ENCODE peak calls at places on chromosomes 6 and 20, in seven cellular contexts. One of them, this sample, is unnamed.

GRCh38 chr6:11207199-11207968 is 25.1 kb downstream of the NEDD9 start:
- DNase-seq in PC-3: peak; percentile 98
- DNase-seq in Calu3: peak; percentile 79
- DNase-seq in endodermal cell: peak; percentile 29
- DNase-seq in CD4-positive, alpha-beta T cell: no peak
- DNase-seq in astrocyte of the spinal cord: peak; percentile 99
- DNase-seq in upper lobe of left lung: no peak
- DNase-seq in this sample: no peak

GRCh38 chr20:21183722-21184121 is 57.8 kb downstream of the KIZ start:
- DNase-seq in PC-3: peak; percentile 73
- DNase-seq in Calu3: no peak
- DNase-seq in endodermal cell: no peak
- DNase-seq in CD4-positive, alpha-beta T cell: no peak
- DNase-seq in astrocyte of the spinal cord: no peak
- DNase-seq in upper lobe of left lung: no peak
- DNase-seq in this sample: no peak

GRCh38 chr20:3808141-3808479 is 12.0 kb downstream of the CDC25B start:
- DNase-seq in PC-3: peak; percentile 98
- DNase-seq in Calu3: peak; percentile 66
- DNase-seq in endodermal cell: no peak
- DNase-seq in CD4-positive, alpha-beta T cell: no peak
- DNase-seq in astrocyte of the spinal cord: peak; percentile 93
- DNase-seq in upper lobe of left lung: peak; percentile 44
- DNase-seq in this sample: no peak

GRCh38 chr20:47540443-47541354 is 39.0 kb downstream of the NCOA3 start:
- DNase-seq in PC-3: peak; percentile 59
- DNase-seq in Calu3: peak; percentile 19
- DNase-seq in endodermal cell: no peak
- DNase-seq in CD4-positive, alpha-beta T cell: no peak
- DNase-seq in astrocyte of the spinal cord: no peak
- DNase-seq in upper lobe of left lung: no peak
- DNase-seq in this sample: peak; percentile 41

GRCh38 chr6:90401933-90402830 is 105.5 kb upstream of the BACH2 start:
- DNase-seq in PC-3: no peak
- DNase-seq in Calu3: no peak
- DNase-seq in endodermal cell: no peak
- DNase-seq in CD4-positive, alpha-beta T cell: no peak
- DNase-seq in astrocyte of the spinal cord: no peak
- DNase-seq in upper lobe of left lung: no peak
- DNase-seq in this sample: peak; percentile 74

GRCh38 chr6:134446228-134446848 is 128.4 kb upstream of the SGK1 start:
- DNase-seq in PC-3: no peak
- DNase-seq in Calu3: no peak
- DNase-seq in endodermal cell: no peak
- DNase-seq in CD4-positive, alpha-beta T cell: no peak
- DNase-seq in astrocyte of the spinal cord: peak; percentile 21
- DNase-seq in upper lobe of left lung: no peak
- DNase-seq in this sample: no peak

GRCh38 chr6:130853555-130854183 is 26.5 kb downstream of the SMLR1 start:
- DNase-seq in PC-3: no peak
- DNase-seq in Calu3: no peak
- DNase-seq in endodermal cell: no peak
- DNase-seq in CD4-positive, alpha-beta T cell: no peak
- DNase-seq in astrocyte of the spinal cord: peak; percentile 45
- DNase-seq in upper lobe of left lung: no peak
- DNase-seq in this sample: no peak

GRCh38 chr6:105609375-105609991 is 206.6 kb upstream of the PREP start:
- DNase-seq in PC-3: peak; percentile 71
- DNase-seq in Calu3: no peak
- DNase-seq in endodermal cell: no peak
- DNase-seq in CD4-positive, alpha-beta T cell: no peak
- DNase-seq in astrocyte of the spinal cord: peak; percentile 84
- DNase-seq in upper lobe of left lung: no peak
- DNase-seq in this sample: no peak

GRCh38 chr6:140988780-140989179 is 1143.9 kb upstream of the GJE1 start:
- DNase-seq in PC-3: peak; percentile 45
- DNase-seq in Calu3: no peak
- DNase-seq in endodermal cell: no peak
- DNase-seq in CD4-positive, alpha-beta T cell: no peak
- DNase-seq in astrocyte of the spinal cord: no peak
- DNase-seq in upper lobe of left lung: no peak
- DNase-seq in this sample: no peak

GRCh38 chr6:42224222-42225042 is 6.8 kb upstream of the MRPS10 start:
- DNase-seq in PC-3: peak; percentile 99
- DNase-seq in Calu3: peak; percentile 40
- DNase-seq in endodermal cell: no peak
- DNase-seq in CD4-positive, alpha-beta T cell: no peak
- DNase-seq in astrocyte of the spinal cord: peak; percentile 91
- DNase-seq in upper lobe of left lung: no peak
- DNase-seq in this sample: peak; percentile 14

GRCh38 chr6:107082045-107082444 is 33.3 kb downstream of the BEND3 start:
- DNase-seq in PC-3: no peak
- DNase-seq in Calu3: no peak
- DNase-seq in endodermal cell: peak; percentile 59
- DNase-seq in CD4-positive, alpha-beta T cell: no peak
- DNase-seq in astrocyte of the spinal cord: no peak
- DNase-seq in upper lobe of left lung: no peak
- DNase-seq in this sample: no peak

GRCh38 chr6:107077710-107078109 is 37.6 kb downstream of the BEND3 start:
- DNase-seq in PC-3: no peak
- DNase-seq in Calu3: no peak
- DNase-seq in endodermal cell: no peak
- DNase-seq in CD4-positive, alpha-beta T cell: no peak
- DNase-seq in astrocyte of the spinal cord: no peak
- DNase-seq in upper lobe of left lung: no peak
- DNase-seq in this sample: no peak

GRCh38 chr6:107083047-107083768 is 32.1 kb downstream of the BEND3 start:
- DNase-seq in PC-3: no peak
- DNase-seq in Calu3: no peak
- DNase-seq in endodermal cell: peak; percentile 20
- DNase-seq in CD4-positive, alpha-beta T cell: no peak
- DNase-seq in astrocyte of the spinal cord: no peak
- DNase-seq in upper lobe of left lung: no peak
- DNase-seq in this sample: no peak

GRCh38 chr6:107079429-107079828 is 35.9 kb downstream of the BEND3 start:
- DNase-seq in PC-3: no peak
- DNase-seq in Calu3: no peak
- DNase-seq in endodermal cell: peak; percentile 78
- DNase-seq in CD4-positive, alpha-beta T cell: no peak
- DNase-seq in astrocyte of the spinal cord: no peak
- DNase-seq in upper lobe of left lung: no peak
- DNase-seq in this sample: no peak

DNA sequence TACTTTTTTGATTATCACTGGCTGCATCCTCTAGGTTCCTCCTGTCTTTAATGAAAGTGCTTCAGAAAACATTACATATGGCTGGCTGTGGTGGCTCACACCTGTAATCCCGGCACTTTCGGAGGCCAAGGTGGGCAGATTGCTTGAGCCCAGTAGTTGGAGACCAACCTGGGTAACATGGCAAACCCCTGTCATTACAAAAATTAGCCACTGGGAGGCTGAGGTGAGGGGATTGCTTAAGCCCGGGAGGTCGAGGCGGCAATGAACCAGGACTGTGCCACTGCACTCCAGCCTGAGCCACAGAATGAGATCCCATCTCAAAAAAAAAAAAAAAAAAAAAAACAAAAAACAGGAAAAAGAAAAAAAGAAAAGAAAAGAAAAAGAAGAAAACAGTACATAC is 35.3 kb downstream of the BEND3 start:
- DNase-seq in PC-3: peak; percentile 5
- DNase-seq in Calu3: peak; percentile 12
- DNase-seq in endodermal cell: peak; percentile 78
- DNase-seq in CD4-positive, alpha-beta T cell: no peak
- DNase-seq in astrocyte of the spinal cord: no peak
- DNase-seq in upper lobe of left lung: no peak
- DNase-seq in this sample: no peak
- TF ChIP-seq CTCF in PC-3: no peak
- TF ChIP-seq CTCF in Calu3: no peak
- TF ChIP-seq CTCF in endodermal cell: peak; percentile 68
- TF ChIP-seq CTCF in CD4-positive, alpha-beta T cell: no peak
- TF ChIP-seq CTCF in astrocyte of the spinal cord: peak; percentile 31
- TF ChIP-seq CTCF in upper lobe of left lung: no peak
- TF ChIP-seq CTCF in this sample: peak; percentile 30

DNA sequence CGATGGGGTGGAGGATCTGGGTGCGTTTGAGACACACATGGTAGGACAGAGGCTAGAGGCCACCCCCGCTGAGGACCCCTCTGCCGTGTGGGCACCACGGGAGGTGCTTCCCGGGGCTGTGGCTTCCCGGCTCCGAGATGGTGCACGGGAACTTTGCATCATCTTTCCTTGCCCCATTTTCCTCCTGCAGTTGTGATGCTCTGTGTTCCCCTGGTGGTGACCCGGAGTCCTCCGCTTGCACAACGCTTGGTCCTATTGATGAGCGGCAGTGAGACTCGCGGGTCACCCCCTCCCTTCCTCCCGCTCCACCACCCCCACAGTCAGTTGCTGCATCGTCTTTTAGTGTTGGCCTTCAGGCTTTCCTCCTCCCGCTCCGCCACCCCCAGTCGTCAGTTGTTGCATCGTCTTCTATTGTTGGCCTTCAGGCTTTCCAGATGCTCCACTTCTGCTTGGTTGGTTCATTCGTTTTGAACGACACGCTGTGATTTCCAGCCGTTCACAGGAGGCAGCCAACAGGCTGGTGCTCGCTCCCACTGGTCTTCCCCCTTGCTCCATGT is 37.3 kb downstream of the PYGB start:
- DNase-seq in PC-3: no peak
- DNase-seq in Calu3: no peak
- DNase-seq in endodermal cell: peak; percentile 71
- DNase-seq in CD4-positive, alpha-beta T cell: no peak
- DNase-seq in astrocyte of the spinal cord: no peak
- DNase-seq in upper lobe of left lung: no peak
- DNase-seq in this sample: no peak
- TF ChIP-seq CTCF in PC-3: peak; percentile 25
- TF ChIP-seq CTCF in Calu3: no peak
- TF ChIP-seq CTCF in endodermal cell: peak; percentile 55
- TF ChIP-seq CTCF in CD4-positive, alpha-beta T cell: no peak
- TF ChIP-seq CTCF in astrocyte of the spinal cord: peak; percentile 2
- TF ChIP-seq CTCF in upper lobe of left lung: no peak
- TF ChIP-seq CTCF in this sample: no peak

GRCh38 chr20:6819599-6819998 is 52.1 kb downstream of the BMP2 start:
- DNase-seq in PC-3: peak; percentile 59
- DNase-seq in Calu3: peak; percentile 32
- DNase-seq in endodermal cell: no peak
- DNase-seq in CD4-positive, alpha-beta T cell: no peak
- DNase-seq in astrocyte of the spinal cord: no peak
- DNase-seq in upper lobe of left lung: no peak
- DNase-seq in this sample: no peak
- TF ChIP-seq CTCF in PC-3: peak; percentile 67
- TF ChIP-seq CTCF in Calu3: no peak
- TF ChIP-seq CTCF in endodermal cell: peak; percentile 56
- TF ChIP-seq CTCF in CD4-positive, alpha-beta T cell: no peak
- TF ChIP-seq CTCF in astrocyte of the spinal cord: peak; percentile 5
- TF ChIP-seq CTCF in upper lobe of left lung: no peak
- TF ChIP-seq CTCF in this sample: no peak

GRCh38 chr6:77650098-77650663 is 2.7 kb upstream of the MEI4 start:
- DNase-seq in PC-3: no peak
- DNase-seq in Calu3: peak; percentile 64
- DNase-seq in endodermal cell: peak; percentile 96
- DNase-seq in CD4-positive, alpha-beta T cell: no peak
- DNase-seq in astrocyte of the spinal cord: peak; percentile 15
- DNase-seq in upper lobe of left lung: peak; percentile 80
- DNase-seq in this sample: peak; percentile 28
- TF ChIP-seq CTCF in PC-3: no peak
- TF ChIP-seq CTCF in Calu3: peak; percentile 18
- TF ChIP-seq CTCF in endodermal cell: peak; percentile 74
- TF ChIP-seq CTCF in CD4-positive, alpha-beta T cell: no peak
- TF ChIP-seq CTCF in astrocyte of the spinal cord: peak; percentile 26
- TF ChIP-seq CTCF in upper lobe of left lung: no peak
- TF ChIP-seq CTCF in this sample: peak; percentile 9

GRCh38 chr6:28429781-28430180 is 13.5 kb downstream of the ZSCAN23 start:
- DNase-seq in PC-3: no peak
- DNase-seq in Calu3: no peak
- DNase-seq in endodermal cell: no peak
- DNase-seq in CD4-positive, alpha-beta T cell: no peak
- DNase-seq in astrocyte of the spinal cord: no peak
- DNase-seq in upper lobe of left lung: no peak
- DNase-seq in this sample: no peak

GRCh38 chr6:28423546-28423945 is 19.7 kb downstream of the ZSCAN23 start:
- DNase-seq in PC-3: no peak
- DNase-seq in Calu3: no peak
- DNase-seq in endodermal cell: no peak
- DNase-seq in CD4-positive, alpha-beta T cell: no peak
- DNase-seq in astrocyte of the spinal cord: no peak
- DNase-seq in upper lobe of left lung: no peak
- DNase-seq in this sample: no peak

GRCh38 chr6:28424163-28424562 is 19.1 kb downstream of the ZSCAN23 start:
- DNase-seq in PC-3: peak; percentile 39
- DNase-seq in Calu3: no peak
- DNase-seq in endodermal cell: no peak
- DNase-seq in CD4-positive, alpha-beta T cell: no peak
- DNase-seq in astrocyte of the spinal cord: no peak
- DNase-seq in upper lobe of left lung: no peak
- DNase-seq in this sample: no peak

GRCh38 chr6:28425942-28426541 is 17.2 kb downstream of the ZSCAN23 start:
- DNase-seq in PC-3: no peak
- DNase-seq in Calu3: no peak
- DNase-seq in endodermal cell: no peak
- DNase-seq in CD4-positive, alpha-beta T cell: no peak
- DNase-seq in astrocyte of the spinal cord: no peak
- DNase-seq in upper lobe of left lung: no peak
- DNase-seq in this sample: no peak
- TF ChIP-seq CTCF in PC-3: no peak
- TF ChIP-seq CTCF in Calu3: no peak
- TF ChIP-seq CTCF in endodermal cell: no peak
- TF ChIP-seq CTCF in CD4-positive, alpha-beta T cell: no peak
- TF ChIP-seq CTCF in astrocyte of the spinal cord: no peak
- TF ChIP-seq CTCF in upper lobe of left lung: no peak
- TF ChIP-seq CTCF in this sample: no peak

GRCh38 chr6:149147939-149148718 is 169.4 kb upstream of the TAB2 start:
- DNase-seq in PC-3: no peak
- DNase-seq in Calu3: no peak
- DNase-seq in endodermal cell: no peak
- DNase-seq in CD4-positive, alpha-beta T cell: no peak
- DNase-seq in astrocyte of the spinal cord: no peak
- DNase-seq in upper lobe of left lung: no peak
- DNase-seq in this sample: no peak
- TF ChIP-seq CTCF in PC-3: no peak
- TF ChIP-seq CTCF in Calu3: no peak
- TF ChIP-seq CTCF in endodermal cell: no peak
- TF ChIP-seq CTCF in CD4-positive, alpha-beta T cell: no peak
- TF ChIP-seq CTCF in astrocyte of the spinal cord: no peak
- TF ChIP-seq CTCF in upper lobe of left lung: no peak
- TF ChIP-seq CTCF in this sample: no peak

DNA sequence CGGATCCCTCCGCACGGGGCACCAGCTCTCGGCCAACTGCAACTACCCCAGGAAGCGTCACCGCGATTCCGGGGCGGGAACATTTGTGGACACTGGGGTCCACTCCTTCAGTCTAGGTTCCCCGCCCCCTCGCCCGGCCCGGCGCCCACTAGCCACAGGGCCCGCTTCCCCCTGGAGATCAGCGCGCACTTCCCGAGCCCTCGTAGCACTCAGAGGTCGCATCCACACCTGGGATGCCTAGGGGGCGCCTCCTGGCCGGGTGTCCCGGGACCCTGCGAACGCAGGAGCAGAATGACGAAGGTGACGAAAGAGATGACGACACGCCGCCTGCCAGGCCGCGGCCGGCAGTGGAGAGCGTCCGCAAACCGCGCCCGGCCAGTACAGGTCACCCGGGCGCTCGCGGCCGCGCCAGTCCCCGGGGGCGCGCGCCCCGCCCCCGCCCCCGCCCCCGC is 309 bp upstream of the AIG1 start:
- DNase-seq in PC-3: peak; percentile 67
- DNase-seq in Calu3: peak; percentile 76
- DNase-seq in endodermal cell: peak; percentile 91
- DNase-seq in CD4-positive, alpha-beta T cell: peak; percentile 51
- DNase-seq in astrocyte of the spinal cord: peak; percentile 90
- DNase-seq in upper lobe of left lung: peak; percentile 96
- DNase-seq in this sample: peak; percentile 86
- TF ChIP-seq CTCF in PC-3: peak; percentile 20
- TF ChIP-seq CTCF in Calu3: no peak
- TF ChIP-seq CTCF in endodermal cell: peak; percentile 65
- TF ChIP-seq CTCF in CD4-positive, alpha-beta T cell: peak; percentile 42
- TF ChIP-seq CTCF in astrocyte of the spinal cord: peak; percentile 5
- TF ChIP-seq CTCF in upper lobe of left lung: no peak
- TF ChIP-seq CTCF in this sample: no peak

GRCh38 chr6:3163248-3163594 is 5.9 kb upstream of the TUBB2A start:
- DNase-seq in PC-3: no peak
- DNase-seq in Calu3: no peak
- DNase-seq in endodermal cell: no peak
- DNase-seq in CD4-positive, alpha-beta T cell: no peak
- DNase-seq in astrocyte of the spinal cord: no peak
- DNase-seq in upper lobe of left lung: no peak
- DNase-seq in this sample: no peak
- TF ChIP-seq CTCF in PC-3: peak; percentile 11
- TF ChIP-seq CTCF in Calu3: no peak
- TF ChIP-seq CTCF in endodermal cell: peak; percentile 33
- TF ChIP-seq CTCF in CD4-positive, alpha-beta T cell: no peak
- TF ChIP-seq CTCF in astrocyte of the spinal cord: peak; percentile 4
- TF ChIP-seq CTCF in upper lobe of left lung: no peak
- TF ChIP-seq CTCF in this sample: no peak

This sample was measured in activated CD8-positive, alpha-beta T cell treated with anti-CD3 and anti-CD28 coated beads for 36 hours.